ENCODE peak calls at places on chromosomes 13 and 19, in five cellular contexts. One of them, this sample, is unnamed.

GRCh38 chr19:38880882-38881609 is 3.0 kb upstream of the RINL start:
- DNase-seq in neuronal stem cell: no peak
- DNase-seq in H9: no peak
- DNase-seq in keratinocyte: no peak
- DNase-seq in GM12878: no peak
- DNase-seq in this sample: no peak

GRCh38 chr13:89029062-89029461 is 1357.9 kb downstream of the SLITRK5 start:
- DNase-seq in neuronal stem cell: no peak
- DNase-seq in H9: no peak
- DNase-seq in keratinocyte: no peak
- DNase-seq in GM12878: no peak
- DNase-seq in this sample: peak

GRCh38 chr19:19062454-19063182 is 1.2 kb upstream of the SLC25A42 start:
- DNase-seq in neuronal stem cell: no peak
- DNase-seq in H9: no peak
- DNase-seq in keratinocyte: no peak
- DNase-seq in GM12878: no peak
- DNase-seq in this sample: peak

GRCh38 chr13:33340631-33341030 is 55.1 kb upstream of the STARD13 start:
- DNase-seq in neuronal stem cell: no peak
- DNase-seq in H9: no peak
- DNase-seq in keratinocyte: no peak
- DNase-seq in GM12878: no peak
- DNase-seq in this sample: no peak

GRCh38 chr19:53812335-53812734 is 11.8 kb downstream of the NLRP12 start:
- DNase-seq in neuronal stem cell: no peak
- DNase-seq in H9: peak
- DNase-seq in keratinocyte: no peak
- DNase-seq in GM12878: no peak
- DNase-seq in this sample: no peak

GRCh38 chr19:37718357-37718756 is 1.2 kb downstream of the ZNF607 start:
- DNase-seq in neuronal stem cell: no peak
- DNase-seq in H9: no peak
- DNase-seq in keratinocyte: no peak
- DNase-seq in GM12878: no peak
- DNase-seq in this sample: no peak

GRCh38 chr13:102724923-102725322 is 30.1 kb upstream of the METTL21C start:
- DNase-seq in neuronal stem cell: no peak
- DNase-seq in H9: no peak
- DNase-seq in keratinocyte: peak
- DNase-seq in GM12878: no peak
- DNase-seq in this sample: peak

GRCh38 chr19:18349524-18350128 is 9.2 kb downstream of the PGPEP1 start:
- DNase-seq in neuronal stem cell: no peak
- DNase-seq in H9: no peak
- DNase-seq in keratinocyte: no peak
- DNase-seq in GM12878: no peak
- DNase-seq in this sample: no peak

GRCh38 chr13:99689955-99690354 is 188.7 kb downstream of the TM9SF2 start:
- DNase-seq in neuronal stem cell: no peak
- DNase-seq in H9: peak
- DNase-seq in keratinocyte: no peak
- DNase-seq in GM12878: no peak
- DNase-seq in this sample: no peak

GRCh38 chr13:44648392-44649117 is 72.4 kb upstream of the TSC22D1 start:
- DNase-seq in neuronal stem cell: no peak
- DNase-seq in H9: no peak
- DNase-seq in keratinocyte: no peak
- DNase-seq in GM12878: no peak
- DNase-seq in this sample: no peak

GRCh38 chr13:38667526-38668094 is 19.3 kb upstream of the FREM2 start:
- DNase-seq in neuronal stem cell: no peak
- DNase-seq in H9: no peak
- DNase-seq in keratinocyte: no peak
- DNase-seq in GM12878: no peak
- DNase-seq in this sample: no peak

GRCh38 chr19:9865732-9866627 is 30.9 kb downstream of the PIN1 start:
- DNase-seq in neuronal stem cell: no peak
- DNase-seq in H9: no peak
- DNase-seq in keratinocyte: no peak
- DNase-seq in GM12878: no peak
- DNase-seq in this sample: no peak

GRCh38 chr19:15841875-15842569 is 26.6 kb upstream of the OR10H1 start:
- DNase-seq in neuronal stem cell: no peak
- DNase-seq in H9: no peak
- DNase-seq in keratinocyte: no peak
- DNase-seq in GM12878: no peak
- DNase-seq in this sample: no peak

GRCh38 chr13:54394908-54395307 is 1366.3 kb downstream of the OLFM4 start:
- DNase-seq in neuronal stem cell: no peak
- DNase-seq in H9: no peak
- DNase-seq in keratinocyte: no peak
- DNase-seq in GM12878: no peak
- DNase-seq in this sample: no peak

GRCh38 chr19:9132422-9132821 is 5.7 kb upstream of the OR7G3 start:
- DNase-seq in neuronal stem cell: no peak
- DNase-seq in H9: no peak
- DNase-seq in keratinocyte: no peak
- DNase-seq in GM12878: no peak
- DNase-seq in this sample: no peak

GRCh38 chr19:10151521-10151920 is 31.8 kb upstream of the EIF3G start:
- DNase-seq in neuronal stem cell: no peak
- DNase-seq in H9: no peak
- DNase-seq in keratinocyte: no peak
- DNase-seq in GM12878: no peak
- DNase-seq in this sample: no peak

GRCh38 chr19:1017115-1017905 is 3.6 kb downstream of the TMEM259 start:
- DNase-seq in neuronal stem cell: no peak
- DNase-seq in H9: no peak
- DNase-seq in keratinocyte: no peak
- DNase-seq in GM12878: no peak
- DNase-seq in this sample: no peak

GRCh38 chr13:96492758-96493157 is 402.9 kb downstream of the HS6ST3 start:
- DNase-seq in neuronal stem cell: no peak
- DNase-seq in H9: no peak
- DNase-seq in keratinocyte: no peak
- DNase-seq in GM12878: no peak
- DNase-seq in this sample: no peak

GRCh38 chr19:44282846-44283245 is 22.0 kb downstream of the ZNF235 start:
- DNase-seq in neuronal stem cell: no peak
- DNase-seq in H9: no peak
- DNase-seq in keratinocyte: no peak
- DNase-seq in GM12878: no peak
- DNase-seq in this sample: no peak

GRCh38 chr19:46381346-46381745 is 32.0 kb downstream of the CCDC8 start:
- DNase-seq in neuronal stem cell: no peak
- DNase-seq in H9: no peak
- DNase-seq in keratinocyte: no peak
- DNase-seq in GM12878: no peak
- DNase-seq in this sample: no peak

GRCh38 chr19:42279902-42280760 is 11.1 kb downstream of the CIC start:
- DNase-seq in neuronal stem cell: peak
- DNase-seq in H9: peak
- DNase-seq in keratinocyte: peak
- DNase-seq in GM12878: peak
- DNase-seq in this sample: peak

GRCh38 chr19:6464070-6464873 is at the start of gene CRB3:
- DNase-seq in neuronal stem cell: no peak
- DNase-seq in H9: peak
- DNase-seq in keratinocyte: no peak
- DNase-seq in GM12878: no peak
- DNase-seq in this sample: no peak

GRCh38 chr13:51122868-51123267 is 11.8 kb upstream of the C13orf42 start:
- DNase-seq in neuronal stem cell: no peak
- DNase-seq in H9: no peak
- DNase-seq in keratinocyte: no peak
- DNase-seq in GM12878: peak
- DNase-seq in this sample: peak

GRCh38 chr19:804419-805160 is 7.3 kb downstream of the PTBP1 start:
- DNase-seq in neuronal stem cell: no peak
- DNase-seq in H9: peak
- DNase-seq in keratinocyte: no peak
- DNase-seq in GM12878: no peak
- DNase-seq in this sample: no peak

GRCh38 chr13:114089751-114090400 is 42.5 kb downstream of the RASA3 start:
- DNase-seq in neuronal stem cell: no peak
- DNase-seq in H9: no peak
- DNase-seq in keratinocyte: no peak
- DNase-seq in GM12878: no peak
- DNase-seq in this sample: no peak

GRCh38 chr19:10503002-10503789 is at the start of gene KEAP1:
- DNase-seq in neuronal stem cell: peak
- DNase-seq in H9: peak
- DNase-seq in keratinocyte: no peak
- DNase-seq in GM12878: no peak
- DNase-seq in this sample: no peak

GRCh38 chr19:801030-801860 is 4.0 kb downstream of the PTBP1 start:
- DNase-seq in neuronal stem cell: no peak
- DNase-seq in H9: no peak
- DNase-seq in keratinocyte: no peak
- DNase-seq in GM12878: no peak
- DNase-seq in this sample: no peak

GRCh38 chr13:86920960-86921359 is 750.2 kb upstream of the SLITRK5 start:
- DNase-seq in neuronal stem cell: no peak
- DNase-seq in H9: no peak
- DNase-seq in keratinocyte: no peak
- DNase-seq in GM12878: no peak
- DNase-seq in this sample: no peak

GRCh38 chr13:31056650-31057275 is 104.9 kb downstream of the HSPH1 start:
- DNase-seq in neuronal stem cell: no peak
- DNase-seq in H9: no peak
- DNase-seq in keratinocyte: no peak
- DNase-seq in GM12878: no peak
- DNase-seq in this sample: no peak

GRCh38 chr13:31035162-31035951 is 102.9 kb downstream of the TEX26 start:
- DNase-seq in neuronal stem cell: no peak
- DNase-seq in H9: no peak
- DNase-seq in keratinocyte: no peak
- DNase-seq in GM12878: no peak
- DNase-seq in this sample: peak

GRCh38 chr19:35176183-35176570 is 21.6 kb downstream of the FXYD5 start:
- DNase-seq in neuronal stem cell: no peak
- DNase-seq in H9: peak
- DNase-seq in keratinocyte: no peak
- DNase-seq in GM12878: no peak
- DNase-seq in this sample: no peak

DNA sequence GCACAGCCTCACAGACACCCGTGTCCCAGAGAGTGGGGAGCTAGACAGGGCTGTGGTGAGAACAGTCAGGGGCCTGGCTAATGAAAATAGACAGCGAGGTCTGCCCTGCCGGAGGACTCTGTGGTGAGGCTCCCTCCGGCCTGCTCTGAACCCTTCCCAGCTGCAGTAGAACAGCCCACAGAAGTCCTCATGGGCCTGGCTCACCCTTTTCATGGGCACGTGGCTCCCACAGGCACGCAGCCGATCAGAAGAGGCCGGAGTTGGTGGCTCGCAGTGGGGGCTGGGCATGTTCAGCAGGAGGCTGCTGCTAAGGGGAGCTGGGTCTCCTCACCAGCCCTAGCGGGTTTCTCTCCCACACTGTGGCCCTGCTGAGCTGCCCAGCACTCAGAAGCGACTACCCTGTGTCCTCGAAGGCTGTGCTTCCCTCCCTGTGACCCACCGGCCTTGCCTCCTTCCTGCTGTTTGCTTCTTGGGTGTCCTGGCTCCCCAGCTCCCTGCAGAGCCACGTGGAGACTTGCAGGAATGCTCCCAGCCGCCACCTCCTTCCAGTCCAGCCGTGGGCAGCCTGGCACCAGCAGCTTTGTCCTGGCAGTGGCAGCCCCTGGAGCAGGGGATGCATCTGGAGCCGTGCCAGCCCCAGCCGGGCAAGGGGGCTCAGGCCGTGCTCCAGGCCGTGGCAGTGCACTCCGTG is 138.7 kb downstream of the KDM4B start:
- DNase-seq in neuronal stem cell: no peak
- DNase-seq in H9: no peak
- DNase-seq in keratinocyte: no peak
- DNase-seq in GM12878: no peak
- DNase-seq in this sample: peak
- H3K27ac ChIP-seq in neuronal stem cell: no peak
- H3K27ac ChIP-seq in H9: no peak
- H3K27ac ChIP-seq in keratinocyte: no peak
- H3K27ac ChIP-seq in GM12878: no peak
- H3K27ac ChIP-seq in this sample: no peak

GRCh38 chr13:90839061-90839460 is 508.4 kb upstream of the MIR17HG start:
- DNase-seq in neuronal stem cell: no peak
- DNase-seq in H9: no peak
- DNase-seq in keratinocyte: peak
- DNase-seq in GM12878: no peak
- DNase-seq in this sample: no peak
- H3K4me2 ChIP-seq in neuronal stem cell: no peak
- H3K4me2 ChIP-seq in H9: no peak
- H3K4me2 ChIP-seq in keratinocyte: no peak
- H3K4me2 ChIP-seq in GM12878: no peak
- H3K4me2 ChIP-seq in this sample: no peak

GRCh38 chr13:80096383-80096782 is 244.5 kb downstream of the SPRY2 start:
- DNase-seq in neuronal stem cell: no peak
- DNase-seq in H9: no peak
- DNase-seq in keratinocyte: no peak
- DNase-seq in GM12878: no peak
- DNase-seq in this sample: no peak
- H2AFZ ChIP-seq in neuronal stem cell: no peak
- H2AFZ ChIP-seq in H9: no peak
- H2AFZ ChIP-seq in keratinocyte: no peak
- H2AFZ ChIP-seq in GM12878: no peak
- H2AFZ ChIP-seq in this sample: no peak

DNA sequence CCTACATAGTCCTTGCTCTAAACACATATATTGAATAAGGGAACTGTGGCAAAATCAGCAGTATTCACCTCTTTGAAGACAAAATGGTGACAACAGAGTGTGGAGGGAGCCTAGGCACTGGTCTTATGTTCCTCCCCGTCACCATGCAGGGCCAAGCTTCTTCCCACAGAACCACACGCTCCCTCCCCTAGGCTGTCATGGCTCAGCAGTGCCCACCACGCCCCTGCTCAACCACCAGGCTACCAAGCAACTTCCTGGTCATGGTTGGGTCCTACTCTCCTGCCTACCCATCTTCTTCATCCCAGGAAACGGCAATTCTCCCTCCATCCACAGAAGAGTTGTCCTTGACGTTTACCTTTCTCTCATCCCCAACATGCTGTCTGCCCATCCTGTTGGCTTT is 126.1 kb downstream of the CRYL1 start:
- DNase-seq in neuronal stem cell: no peak
- DNase-seq in H9: no peak
- DNase-seq in keratinocyte: no peak
- DNase-seq in GM12878: no peak
- DNase-seq in this sample: no peak
- H3K27ac ChIP-seq in neuronal stem cell: no peak
- H3K27ac ChIP-seq in H9: no peak
- H3K27ac ChIP-seq in keratinocyte: no peak
- H3K27ac ChIP-seq in GM12878: no peak
- H3K27ac ChIP-seq in this sample: no peak

This sample was measured in astrocyte.